ENCODE peak calls at places on chromosomes 13 and 19, in ten cellular contexts. Q is activated T-cell treated with anti-CD3 and anti-CD28 coated beads, Interleukin-2, amount 50 U/mL, for 72 hours; D is left cardiac atrium; T is left lung; F is right lobe of liver; M is upper lobe of right lung; U is CD8-positive, alpha-beta T cell; B is left colon; K is gastroesophageal sphincter; W is aorta. Y is an unnamed sample.

GRCh38 chr19:6252066-6252465 is 27.7 kb downstream of the MLLT1 start:
- ATAC-seq in K (no peak), B (no peak), M (no peak), D (no peak), F (peak; percentile 71), Q (no peak), U (no peak), T (no peak), W (no peak), Y (no peak)

GRCh38 chr19:43901395-43902390 is 33.4 kb downstream of the ZNF45 start:
- ATAC-seq in K (peak; percentile 85), T (peak; percentile 100), U (peak; percentile 94), M (peak; percentile 99), D (peak; percentile 99), B (peak; percentile 100), W (peak; percentile 87), Q (peak; percentile 98), F (peak; percentile 100), Y (peak; percentile 66)

GRCh38 chr19:42206871-42207755 is 10.4 kb downstream of the DEDD2 start:
- ATAC-seq in U (no peak), T (peak; percentile 15), F (no peak), Q (no peak), D (no peak), M (no peak), B (peak; percentile 87), K (no peak), W (no peak), Y (peak; percentile 88)

GRCh38 chr13:40635315-40635995 is 31.0 kb downstream of the FOXO1 start:
- ATAC-seq in T (no peak), D (no peak), W (no peak), B (no peak), Q (peak; percentile 72), K (no peak), M (no peak), F (no peak), U (no peak), Y (no peak)

GRCh38 chr19:36103040-36103626 is 7.8 kb upstream of the OVOL3 start:
- ATAC-seq in M (no peak), U (no peak), T (no peak), F (no peak), B (no peak), Q (no peak), W (no peak), K (no peak), D (no peak), Y (no peak)

GRCh38 chr19:31110331-31110730 is 238.9 kb downstream of the TSHZ3 start:
- ATAC-seq in T (peak; percentile 38), F (no peak), U (no peak), D (no peak), B (peak; percentile 44), M (no peak), Q (peak; percentile 41), W (no peak), K (no peak), Y (no peak)

GRCh38 chr13:71674776-71675352 is 192.1 kb downstream of the DACH1 start:
- ATAC-seq in B (no peak), F (no peak), Q (no peak), M (no peak), K (no peak), U (no peak), T (no peak), D (no peak), W (no peak), Y (no peak)

GRCh38 chr19:40154121-40154680 is 37.0 kb upstream of the MAP3K10 start:
- ATAC-seq in K (no peak), M (no peak), D (no peak), U (no peak), F (no peak), B (no peak), W (no peak), T (no peak), Q (no peak), Y (no peak)

GRCh38 chr19:19531951-19532805 is 3.5 kb downstream of the YJEFN3 start:
- ATAC-seq in T (peak; percentile 87), W (peak; percentile 85), Q (peak; percentile 88), B (peak; percentile 72), U (peak; percentile 83), D (peak; percentile 75), M (peak; percentile 84), F (peak; percentile 84), K (peak; percentile 75), Y (peak; percentile 67)

GRCh38 chr19:45124021-45124420 is 31.0 kb downstream of the PPP1R37 start:
- ATAC-seq in D (no peak), W (peak; percentile 33), U (no peak), K (no peak), B (no peak), Q (no peak), F (no peak), M (no peak), T (no peak), Y (peak; percentile 2)

GRCh38 chr19:4557186-4557970 is 2.1 kb downstream of the SEMA6B start:
- ATAC-seq in T (no peak), K (no peak), F (peak; percentile 11), D (no peak), B (peak; percentile 21), Q (no peak), M (no peak), U (no peak), W (no peak), Y (no peak)

GRCh38 chr13:34372581-34372980 is 554.6 kb downstream of the RFC3 start:
- ATAC-seq in T (no peak), U (no peak), F (no peak), B (no peak), Q (no peak), W (no peak), M (no peak), D (no peak), K (no peak), Y (no peak)

GRCh38 chr19:50820086-50820485 is 3.5 kb downstream of the KLK1 start:
- ATAC-seq in Q (no peak), F (no peak), K (no peak), M (no peak), U (no peak), T (no peak), D (no peak), B (peak; percentile 21), W (no peak), Y (peak; percentile 25)

GRCh38 chr13:43558942-43559341 is 227.8 kb downstream of the ENOX1 start:
- ATAC-seq in W (no peak), Q (no peak), D (no peak), T (no peak), K (no peak), M (no peak), F (no peak), B (no peak), U (no peak), Y (no peak)

GRCh38 chr19:15584541-15585115 is 30.4 kb upstream of the CYP4F8 start:
- ATAC-seq in B (peak; percentile 90), Q (peak; percentile 80), W (peak; percentile 79), F (peak; percentile 95), U (peak; percentile 97), M (peak; percentile 93), T (peak; percentile 96), K (peak; percentile 66), D (peak; percentile 72), Y (peak; percentile 81)

GRCh38 chr13:51608857-51609406 is 24.7 kb downstream of the WDFY2 start:
- ATAC-seq in W (no peak), F (no peak), U (no peak), M (no peak), K (no peak), B (no peak), D (no peak), Q (no peak), T (no peak), Y (no peak)

GRCh38 chr13:83450586-83450985 is 431.7 kb downstream of the SLITRK1 start:
- ATAC-seq in U (no peak), D (no peak), W (no peak), M (no peak), F (no peak), B (no peak), Q (no peak), T (no peak), K (no peak), Y (no peak)

GRCh38 chr19:35106291-35106583 is 9.4 kb upstream of the FXYD3 start:
- ATAC-seq in M (no peak), Q (no peak), D (no peak), W (no peak), U (no peak), B (no peak), K (no peak), T (no peak), F (no peak), Y (no peak)

GRCh38 chr13:98998831-98999634 is 21.2 kb upstream of the DOCK9 start:
- ATAC-seq in U (peak; percentile 71), T (no peak), Q (peak; percentile 86), M (no peak), D (no peak), K (peak; percentile 48), B (no peak), F (peak; percentile 19), W (peak; percentile 45), Y (no peak)

GRCh38 chr19:45444318-45445041 is 20.8 kb upstream of the ERCC1 start:
- ATAC-seq in U (peak; percentile 21), W (peak; percentile 84), B (peak; percentile 60), Q (peak; percentile 69), D (peak; percentile 77), T (peak; percentile 77), F (peak; percentile 73), K (peak; percentile 79), M (peak; percentile 83), Y (peak; percentile 25)

GRCh38 chr13:48655291-48655690 is 1.6 kb downstream of the CYSLTR2 start:
- ATAC-seq in U (no peak), B (no peak), K (no peak), Q (no peak), F (no peak), W (no peak), T (no peak), M (no peak), D (no peak), Y (no peak)

GRCh38 chr19:17725422-17726078 is 6.3 kb downstream of the MAP1S start:
- ATAC-seq in Q (no peak), B (peak; percentile 32), U (no peak), M (no peak), D (no peak), W (no peak), K (no peak), T (no peak), F (no peak), Y (no peak)

GRCh38 chr19:46288896-46289588 is 7.8 kb upstream of the HIF3A start:
- ATAC-seq in U (no peak), W (peak; percentile 67), D (peak; percentile 79), B (peak; percentile 46), Q (peak; percentile 39), K (peak; percentile 86), M (peak; percentile 62), T (peak; percentile 71), F (peak; percentile 75), Y (peak; percentile 91)

GRCh38 chr19:58059003-58059671 is at the start of gene ZNF135:
- ATAC-seq in T (peak; percentile 98), D (peak; percentile 97), F (peak; percentile 95), U (peak; percentile 95), B (peak; percentile 98), K (peak; percentile 97), M (peak; percentile 91), Q (peak; percentile 86), W (peak; percentile 96), Y (peak; percentile 88)

GRCh38 chr19:49347191-49347590 is 12.0 kb downstream of the CD37 start:
- ATAC-seq in F (no peak), K (no peak), M (peak; percentile 5), U (no peak), D (no peak), W (no peak), T (no peak), Q (no peak), B (no peak), Y (no peak)

GRCh38 chr19:7870571-7871279 is 3.5 kb downstream of the PRR36 start:
- ATAC-seq in U (peak; percentile 15), B (peak; percentile 25), D (peak; percentile 2), Q (peak; percentile 4), W (no peak), F (no peak), T (no peak), K (no peak), M (peak; percentile 0), Y (peak; percentile 12)

GRCh38 chr13:109517516-109517915 is 268.9 kb downstream of the IRS2 start:
- ATAC-seq in U (no peak), D (no peak), M (no peak), Q (no peak), W (no peak), K (no peak), T (no peak), B (no peak), F (no peak), Y (no peak)

GRCh38 chr13:47239025-47239424 is 342.2 kb upstream of the HTR2A start:
- ATAC-seq in D (no peak), F (no peak), T (no peak), Q (no peak), B (no peak), K (no peak), U (no peak), W (no peak), M (no peak), Y (no peak)

Y was measured in esophagus mucosa.